ENCODE peak calls at places on chromosomes 3 and 15, in four cellular contexts. E is IMR-90, B is H1, C is mesendoderm. U is an unnamed sample.
A peak's percentile ranks its signal among the peaks of the same experiment; 100 is the strongest.

GRCh38 chr3:188734395-188734794 is 437.4 kb upstream of the TPRG1 start:
- DNase-seq in E (no peak), B (no peak), C (no peak), U (no peak)

GRCh38 chr3:152817400-152817799 is 17.5 kb upstream of the P2RY1 start:
- DNase-seq in E (no peak), B (no peak), C (no peak), U (no peak)

GRCh38 chr3:14235003-14235876 is 56.6 kb downstream of the LSM3 start:
- DNase-seq in E (no peak), B (no peak), C (peak; percentile 51), U (no peak)

GRCh38 chr3:195451373-195452000 is 8.7 kb upstream of the ACAP2 start:
- DNase-seq in E (no peak), B (no peak), C (no peak), U (no peak)

GRCh38 chr3:57960174-57960505 is 48.1 kb upstream of the FLNB start:
- DNase-seq in E (no peak), B (no peak), C (no peak), U (no peak)

GRCh38 chr3:142595581-142595950 is 627 bp upstream of the PLS1 start:
- DNase-seq in E (peak; percentile 86), B (no peak), C (peak; percentile 59), U (no peak)

GRCh38 chr3:172550347-172550943 is 27.2 kb upstream of the TNFSF10 start:
- DNase-seq in E (peak; percentile 98), B (no peak), C (no peak), U (no peak)

GRCh38 chr3:120171134-120171863 is 77.1 kb upstream of the GSK3B start:
- DNase-seq in E (peak; percentile 47), B (no peak), C (no peak), U (no peak)

GRCh38 chr15:59999558-60000112 is 4.5 kb upstream of the FOXB1 start:
- DNase-seq in E (no peak), B (peak; percentile 54), C (no peak), U (no peak)

GRCh38 chr3:148815316-148815715 is 12.3 kb upstream of the CPB1 start:
- DNase-seq in E (no peak), B (no peak), C (no peak), U (no peak)

GRCh38 chr3:13684350-13684749 is 135.4 kb downstream of the FBLN2 start:
- DNase-seq in E (no peak), B (no peak), C (no peak), U (no peak)

GRCh38 chr3:181823716-181824115 is 112.0 kb downstream of the SOX2 start:
- DNase-seq in E (no peak), B (no peak), C (no peak), U (no peak)

GRCh38 chr3:99413504-99413903 is 224.9 kb upstream of the COL8A1 start:
- DNase-seq in E (peak; percentile 76), B (no peak), C (peak; percentile 58), U (no peak)

GRCh38 chr15:64029633-64030032 is 16.7 kb downstream of the DAPK2 start:
- DNase-seq in E (no peak), B (no peak), C (no peak), U (no peak)

GRCh38 chr3:146493761-146494160 is 24.4 kb upstream of the PLSCR2 start:
- DNase-seq in E (peak; percentile 48), B (no peak), C (no peak), U (no peak)

GRCh38 chr15:85689729-85690128 is 105.0 kb downstream of the KLHL25 start:
- DNase-seq in E (peak; percentile 72), B (peak; percentile 52), C (peak; percentile 78), U (peak; percentile 69)

GRCh38 chr15:68213991-68214837 is 9.1 kb upstream of the CALML4 start:
- DNase-seq in E (no peak), B (no peak), C (no peak), U (peak; percentile 17)

GRCh38 chr15:33104276-33104675 is 90.2 kb downstream of the FMN1 start:
- DNase-seq in E (peak; percentile 92), B (no peak), C (no peak), U (no peak)

GRCh38 chr3:4939276-4939675 is 40.0 kb upstream of the BHLHE40 start:
- DNase-seq in E (peak; percentile 19), B (no peak), C (no peak), U (no peak)

GRCh38 chr15:101057841-101058407 is 138.8 kb downstream of the LRRK1 start:
- DNase-seq in E (no peak), B (peak; percentile 23), C (no peak), U (peak; percentile 20)

GRCh38 chr3:70312336-70312735 is at the start of gene MDFIC2:
- DNase-seq in E (no peak), B (peak; percentile 48), C (peak; percentile 10), U (peak; percentile 36)

GRCh38 chr15:94611656-94612055 is 380.3 kb downstream of the MCTP2 start:
- DNase-seq in E (no peak), B (no peak), C (no peak), U (no peak)

GRCh38 chr3:16151109-16151508 is 23.4 kb upstream of the GALNT15 start:
- DNase-seq in E (peak; percentile 95), B (no peak), C (no peak), U (no peak)

GRCh38 chr3:188664795-188665194 is 507.0 kb upstream of the TPRG1 start:
- DNase-seq in E (no peak), B (no peak), C (peak; percentile 49), U (no peak)

GRCh38 chr3:54577313-54577712 is 350.5 kb downstream of the LRTM1 start:
- DNase-seq in E (no peak), B (no peak), C (no peak), U (no peak)

GRCh38 chr3:11482024-11482423 is 161.7 kb downstream of the VGLL4 start:
- DNase-seq in E (peak; percentile 54), B (no peak), C (no peak), U (no peak)

GRCh38 chr15:33581032-33581431 is 270.3 kb downstream of the RYR3 start:
- DNase-seq in E (peak; percentile 13), B (no peak), C (peak; percentile 76), U (no peak)

GRCh38 chr15:74252291-74253080 is 16.4 kb downstream of the CCDC33 start:
- DNase-seq in E (peak; percentile 67), B (no peak), C (no peak), U (no peak)

GRCh38 chr3:20480771-20481170 is 294.8 kb upstream of the SGO1 start:
- DNase-seq in E (no peak), B (no peak), C (peak; percentile 69), U (no peak)

GRCh38 chr3:26703519-26703918 is 80.9 kb downstream of the LRRC3B start:
- DNase-seq in E (no peak), B (no peak), C (no peak), U (no peak)

GRCh38 chr15:84766461-84767005 is 18.1 kb downstream of the ZNF592 start:
- DNase-seq in E (no peak), B (no peak), C (no peak), U (no peak)

GRCh38 chr15:66679657-66680108 is 22.4 kb upstream of the SMAD6 start:
- DNase-seq in E (peak; percentile 20), B (peak; percentile 71), C (peak; percentile 99), U (peak; percentile 46)

GRCh38 chr3:58560771-58561311 is 16.4 kb downstream of the FAM107A start:
- DNase-seq in E (peak; percentile 98), B (peak; percentile 78), C (peak; percentile 99), U (peak; percentile 87)

GRCh38 chr3:127209155-127209839 is 16.4 kb downstream of the PRR23E start:
- DNase-seq in E (no peak), B (no peak), C (no peak), U (peak; percentile 20)

GRCh38 chr3:54659347-54659746 is 268.5 kb downstream of the LRTM1 start:
- DNase-seq in E (no peak), B (no peak), C (no peak), U (no peak)

GRCh38 chr3:50117120-50117519 is 28.4 kb downstream of the RBM5 start:
- DNase-seq in E (no peak), B (no peak), C (no peak), U (no peak)
- H4K5ac ChIP-seq in E (no peak overlapping the region), B (no peak overlapping the region), C (no peak overlapping the region), U (no peak overlapping the region)

GRCh38 chr3:38657369-38657768 is 7.9 kb upstream of the SCN5A start:
- DNase-seq in E (no peak), B (no peak), C (no peak), U (peak; percentile 34)
- H3K23ac ChIP-seq in E (no peak overlapping the region), B (no peak overlapping the region), C (no peak overlapping the region), U (no peak overlapping the region)

DNA sequence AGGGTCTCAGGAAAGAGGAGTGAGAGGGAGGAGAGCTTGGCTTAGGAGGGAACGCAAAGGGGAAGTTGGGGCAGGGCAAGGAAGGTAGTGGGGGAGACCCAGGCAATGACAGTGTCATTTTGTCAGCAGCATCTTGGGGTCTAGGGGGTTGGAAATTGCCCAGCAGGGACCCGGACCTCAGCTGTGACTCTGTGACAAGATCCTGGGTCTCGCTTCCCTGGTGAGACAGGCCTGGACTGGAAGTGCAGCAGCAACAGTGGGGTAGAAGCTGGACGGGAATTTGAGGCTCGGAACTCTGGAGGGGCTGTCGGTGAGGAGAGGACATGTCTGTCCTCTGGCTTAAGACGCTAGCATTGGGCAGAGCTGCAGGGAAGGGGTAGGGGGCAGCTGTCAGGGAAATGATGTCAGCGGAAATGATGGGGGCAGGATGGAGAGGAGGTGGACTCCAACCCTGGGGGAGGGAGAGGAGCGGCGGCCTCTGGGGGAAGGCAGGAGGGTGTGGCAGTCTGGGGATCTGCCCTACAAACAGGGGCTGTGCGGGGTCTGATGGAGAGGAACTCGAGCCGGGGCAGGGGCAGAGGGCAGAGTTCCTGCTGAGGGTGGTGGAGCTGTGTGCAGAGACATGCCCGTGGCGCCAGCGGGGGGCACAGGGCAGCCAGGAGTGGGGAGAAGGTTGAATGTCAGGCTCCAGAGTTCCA is 12.3 kb downstream of the ANPEP start:
- DNase-seq in E (no peak), B (no peak), C (no peak), U (no peak)
- H4K5ac ChIP-seq in E (no peak overlapping the region), B (no peak overlapping the region), C (no peak overlapping the region), U (no peak overlapping the region)

DNA sequence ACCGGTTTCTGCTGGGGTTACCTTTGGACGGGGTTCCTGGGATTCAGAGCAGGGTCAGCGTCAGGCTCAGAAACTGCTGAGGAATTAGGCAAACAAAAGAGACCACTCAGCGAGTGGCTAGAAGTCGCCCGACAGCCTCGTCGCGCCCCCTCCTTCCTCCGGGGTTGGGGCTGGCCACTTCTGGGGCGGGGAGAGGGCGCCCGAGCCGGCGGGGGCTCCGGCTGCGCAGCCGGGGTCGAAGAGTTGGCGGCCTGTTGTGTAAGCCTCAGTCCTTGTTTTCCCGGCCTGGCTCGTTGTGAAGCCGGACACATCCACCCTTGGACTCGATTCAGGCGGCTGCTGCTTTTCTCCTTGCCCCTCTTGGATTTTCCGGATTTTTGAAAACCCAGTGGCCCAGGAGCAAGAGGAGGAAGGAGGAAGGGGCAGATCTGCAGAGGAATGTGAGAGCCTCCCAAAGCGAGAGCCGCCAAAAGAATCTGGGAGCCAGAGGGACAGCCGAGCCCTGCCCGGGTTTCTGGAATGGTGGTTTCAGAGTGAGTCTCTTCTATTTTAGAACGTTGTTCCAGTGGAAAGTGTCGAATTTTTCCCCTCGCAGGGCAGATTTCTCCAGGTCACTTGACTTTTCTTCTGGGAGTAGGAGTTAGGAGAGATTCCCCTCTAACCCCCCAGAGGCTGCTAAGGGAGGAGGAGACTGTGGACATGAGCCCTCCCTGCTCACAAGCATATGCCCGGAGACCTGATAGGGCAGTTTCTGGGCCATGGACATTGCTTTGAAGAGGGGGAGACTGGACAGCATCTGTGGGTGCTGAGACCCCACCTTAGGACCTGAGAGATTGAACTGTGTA is 666 bp downstream of the SNX33 start:
- DNase-seq in E (no peak), B (no peak), C (peak; percentile 82), U (peak; percentile 69)
- H3K23ac ChIP-seq in E (peak overlapping the region; percentile 99), B (no peak overlapping the region), C (peak overlapping the region; percentile 75), U (no peak overlapping the region)

GRCh38 chr3:134369861-134370596 is 4.2 kb downstream of the AMOTL2 start:
- DNase-seq in E (no peak), B (no peak), C (no peak), U (peak; percentile 25)
- H4K5ac ChIP-seq in E (peak overlapping the region; percentile 53), B (no peak overlapping the region), C (peak overlapping the region; percentile 21), U (no peak overlapping the region)